ENCODE peak calls at places on chromosomes 7 and 10, in seven cellular contexts. B is cardiac septum; N is stimulated activated CD8-positive, alpha-beta memory T cell treated with anti-CD3 and anti-CD28 coated beads, Interleukin-2, amount 100 ng/mL, for 1 hour; L is T-cell; E is GM12865; Q is HEK293T; F is psoas muscle. W is an unnamed sample.

GRCh38 chr10:99551158-99551557 is 18.4 kb downstream of the NKX2-3 start:
- DNase-seq in E (peak; percentile 37), Q (peak; percentile 42), N (no peak), L (no peak), B (no peak), F (peak; percentile 44), W (peak; percentile 63)

GRCh38 chr7:2271273-2272026 is 29.4 kb downstream of the NUDT1 start:
- DNase-seq in N (no peak), L (no peak), B (no peak), F (no peak), Q (no peak), E (no peak), W (no peak)

GRCh38 chr7:533266-533665 is 13.6 kb upstream of the PDGFA start:
- DNase-seq in L (no peak), E (no peak), Q (no peak), N (no peak), B (no peak), F (no peak), W (no peak)

GRCh38 chr7:101671783-101672356 is 42.8 kb upstream of the MYL10 start:
- DNase-seq in B (no peak), Q (no peak), N (no peak), L (no peak), E (no peak), F (no peak), W (no peak)

GRCh38 chr10:1138529-1138928 is 82.3 kb downstream of the WDR37 start:
- DNase-seq in E (no peak), B (no peak), N (no peak), F (no peak), L (no peak), Q (no peak), W (no peak)

GRCh38 chr7:54802841-54803240 is 43.8 kb upstream of the SEC61G start:
- DNase-seq in E (peak; percentile 44), N (no peak), Q (no peak), L (no peak), B (no peak), F (no peak), W (peak; percentile 30)

GRCh38 chr10:44811072-44811471 is 100.1 kb upstream of the TMEM72 start:
- DNase-seq in B (no peak), E (no peak), L (no peak), N (no peak), F (no peak), Q (no peak), W (no peak)

GRCh38 chr7:44284216-44284615 is 41.2 kb downstream of the CAMK2B start:
- DNase-seq in Q (no peak), E (no peak), N (no peak), L (no peak), F (peak; percentile 16), B (peak; percentile 72), W (no peak)

GRCh38 chr10:76334306-76334705 is 902.9 kb downstream of the LRMDA start:
- DNase-seq in Q (no peak), F (no peak), L (no peak), N (no peak), B (no peak), E (no peak), W (no peak)